ENCODE peak calls at places on chromosome 20, in four cellular contexts. F is brain microvascular endothelial cell, A is Peyer's patch, Y is transverse colon. D is an unnamed sample.

GRCh38 chr20:18739785-18740184 is 73.8 kb upstream of the SCP2D1 start:
- DNase-seq in A (no peak), Y (peak; percentile 42), F (peak; percentile 85), D (no peak)

GRCh38 chr20:24698706-24699206 is 229.3 kb downstream of the SYNDIG1 start:
- DNase-seq in F (no peak), A (no peak), Y (no peak), D (no peak)

GRCh38 chr20:36728986-36729385 is 16.9 kb downstream of the NDRG3 start:
- DNase-seq in F (peak; percentile 22), Y (no peak), A (no peak), D (no peak)

GRCh38 chr20:24100370-24101011 is 111.9 kb upstream of the GGTLC1 start:
- DNase-seq in A (peak; percentile 19), F (peak; percentile 76), Y (peak; percentile 25), D (no peak)

GRCh38 chr20:23608251-23608846 is 2.6 kb upstream of the CST9 start:
- DNase-seq in Y (no peak), F (no peak), A (no peak), D (no peak)

GRCh38 chr20:8616792-8617191 is 452.1 kb upstream of the PLCB4 start:
- DNase-seq in F (no peak), Y (no peak), A (no peak), D (no peak)

GRCh38 chr20:56430471-56430870 is 18.4 kb downstream of the CASS4 start:
- DNase-seq in A (no peak), F (no peak), Y (no peak), D (no peak)

GRCh38 chr20:24993337-24994185 is 1.0 kb upstream of the APMAP start:
- DNase-seq in Y (no peak), F (no peak), A (no peak), D (peak; percentile 62)

GRCh38 chr20:18005170-18005989 is 36.6 kb downstream of the MGME1 start:
- DNase-seq in F (no peak), Y (peak; percentile 29), A (peak; percentile 39), D (no peak)

GRCh38 chr20:14444106-14444505 is 106.7 kb upstream of the FLRT3 start:
- DNase-seq in A (no peak), Y (no peak), F (no peak), D (no peak)

GRCh38 chr20:41151134-41151869 is 14.0 kb downstream of the PLCG1 start:
- DNase-seq in A (no peak), Y (no peak), F (no peak), D (no peak)

GRCh38 chr20:39358052-39358451 is 395.9 kb downstream of the DHX35 start:
- DNase-seq in F (no peak), Y (no peak), A (peak; percentile 51), D (no peak)
- H3K27ac ChIP-seq in F (no peak overlapping the region), Y (no peak overlapping the region), A (no peak overlapping the region), D (no peak overlapping the region)

GRCh38 chr20:46090095-46090388 is 280 bp upstream of the NCOA5 start:
- DNase-seq in A (no peak), Y (no peak), F (no peak), D (no peak)

GRCh38 chr20:46087161-46087560 is 2.6 kb downstream of the NCOA5 start:
- DNase-seq in A (no peak), Y (no peak), F (no peak), D (no peak)

GRCh38 chr20:46089076-46089337 is 755 bp downstream of the NCOA5 start:
- DNase-seq in F (no peak), A (no peak), Y (no peak), D (no peak)

GRCh38 chr20:46088409-46089075 is 1.2 kb downstream of the NCOA5 start:
- DNase-seq in A (no peak), Y (no peak), F (no peak), D (no peak)

GRCh38 chr20:46089338-46090094 is at the start of gene NCOA5:
- DNase-seq in Y (peak; percentile 96), A (peak; percentile 93), F (peak; percentile 94), D (peak; percentile 96)
- TF ChIP-seq CTCF in Y (no peak), A (peak; percentile 30), F (peak; percentile 2), D (no peak)

DNA sequence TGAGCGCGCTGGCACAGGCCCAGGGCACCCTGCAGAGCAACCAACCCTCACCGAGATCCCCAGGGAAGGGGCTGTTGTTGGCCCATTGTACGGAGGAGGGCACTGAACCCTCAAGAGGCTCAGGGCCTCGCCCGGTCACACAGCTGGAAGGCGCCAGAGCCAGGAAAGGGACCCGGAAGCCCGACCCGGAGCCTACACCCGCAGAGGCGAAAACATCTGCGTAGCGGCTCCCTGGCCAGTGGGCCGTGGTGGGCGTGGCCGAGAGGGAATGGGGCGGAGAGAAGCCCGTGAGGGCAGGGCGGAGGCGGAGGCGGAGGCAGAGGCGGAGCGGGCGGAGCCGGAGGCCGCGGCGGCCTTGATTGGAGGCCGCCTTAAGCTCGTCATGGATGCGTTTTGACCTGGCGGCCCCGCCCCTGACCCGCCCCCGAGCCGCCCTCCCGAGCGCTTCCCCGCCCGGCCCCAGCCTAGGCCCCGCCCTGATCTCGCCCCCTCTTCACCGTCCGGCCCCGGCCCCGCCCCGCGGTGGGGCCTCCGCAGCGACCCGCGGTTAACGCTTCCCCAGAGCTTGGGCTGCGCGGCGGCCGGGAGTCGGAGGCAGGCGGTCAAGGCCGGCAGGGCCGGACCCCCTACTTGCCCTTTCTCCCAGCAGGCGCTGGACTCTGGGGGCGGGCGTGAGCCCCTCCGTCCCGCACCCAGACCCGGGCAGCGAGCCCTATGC is 2.1 kb upstream of the MRGBP start:
- DNase-seq in A (peak; percentile 97), F (peak; percentile 81), Y (peak; percentile 97), D (peak; percentile 95)
- H3K27ac ChIP-seq in A (peak overlapping the region; percentile 98), F (peak overlapping the region; percentile 75), Y (peak overlapping the region; percentile 97), D (peak overlapping the region; percentile 88)

DNA sequence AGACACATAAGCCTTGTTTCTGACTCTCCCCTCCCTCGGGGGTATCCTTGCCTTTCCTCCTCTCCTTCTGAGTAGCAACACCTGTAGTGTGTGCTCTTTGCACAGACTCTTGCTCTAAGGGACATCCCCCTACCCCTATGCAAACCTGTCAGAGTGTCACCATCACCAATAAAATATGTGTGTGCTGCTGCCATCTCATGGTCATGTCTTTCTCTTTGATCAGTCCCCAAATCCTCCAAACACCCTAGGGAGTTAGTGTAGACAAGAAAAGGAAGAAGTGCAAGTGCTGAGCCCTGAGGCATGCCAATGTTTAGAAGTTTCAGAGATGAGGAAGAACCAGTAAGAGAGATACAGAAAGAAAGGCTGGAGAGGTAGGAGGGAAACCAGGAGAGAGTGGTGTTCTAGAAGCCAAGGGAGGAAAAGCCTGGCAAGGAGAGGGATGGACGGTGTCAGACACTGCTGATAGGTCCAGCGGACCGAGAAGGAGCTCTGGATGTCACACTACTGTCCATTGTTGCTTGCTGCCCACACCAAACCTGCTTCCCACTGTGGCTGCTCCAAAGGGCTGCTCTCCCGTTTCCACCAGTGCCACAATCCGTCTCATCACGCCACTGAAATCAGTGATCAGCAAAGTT is 16.4 kb downstream of the TRMT6 start:
- DNase-seq in A (no peak), F (no peak), Y (no peak), D (no peak)
- TF ChIP-seq CTCF in A (peak; percentile 17), F (peak; percentile 54), Y (no peak), D (no peak)

GRCh38 chr20:45940469-45940868 is 6.0 kb downstream of the PCIF1 start:
- DNase-seq in F (no peak), Y (no peak), A (no peak), D (no peak)

GRCh38 chr20:45935416-45936046 is 1.0 kb downstream of the PCIF1 start:
- DNase-seq in Y (no peak), A (no peak), F (no peak), D (no peak)

GRCh38 chr20:45937765-45938164 is 3.3 kb downstream of the PCIF1 start:
- DNase-seq in Y (no peak), A (no peak), F (peak; percentile 38), D (no peak)

GRCh38 chr20:45940053-45940452 is 5.6 kb downstream of the PCIF1 start:
- DNase-seq in Y (no peak), A (no peak), F (no peak), D (no peak)

DNA sequence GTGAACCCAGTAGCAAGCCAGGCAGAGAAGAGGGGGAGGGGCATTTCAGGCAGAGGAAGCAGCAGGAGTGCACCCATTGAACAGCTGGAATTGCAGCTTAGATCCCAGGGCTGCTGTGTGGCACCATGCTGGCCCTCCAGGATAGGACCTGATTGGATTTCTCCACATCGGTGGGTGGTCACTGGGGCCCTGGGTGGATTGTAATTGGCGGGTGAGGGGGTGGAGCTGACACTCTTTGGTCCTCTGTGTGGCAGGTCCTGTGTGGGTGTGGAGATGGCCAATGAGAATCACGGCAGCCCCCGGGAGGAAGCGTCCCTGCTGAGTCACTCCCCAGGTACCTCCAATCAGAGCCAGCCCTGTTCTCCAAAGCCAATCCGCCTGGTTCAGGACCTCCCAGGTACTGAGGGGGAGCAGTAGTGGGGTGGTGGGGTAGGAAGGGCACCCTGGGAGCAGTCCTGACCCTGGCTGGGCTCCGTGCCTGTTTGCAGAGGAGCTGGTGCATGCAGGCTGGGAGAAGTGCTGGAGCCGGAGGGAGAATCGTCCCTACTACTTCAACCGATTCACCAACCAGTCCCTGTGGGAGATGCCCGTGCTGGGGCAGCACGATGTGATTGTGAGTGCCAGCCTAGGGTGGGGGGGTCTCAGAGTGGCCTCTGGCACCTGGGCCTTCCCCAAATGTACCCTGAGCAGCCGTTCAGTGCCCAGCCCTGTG is 4.4 kb downstream of the PCIF1 start:
- DNase-seq in F (no peak), A (no peak), Y (no peak), D (no peak)
- H3K27ac ChIP-seq in F (no peak overlapping the region), A (no peak overlapping the region), Y (no peak overlapping the region), D (no peak overlapping the region)

DNA sequence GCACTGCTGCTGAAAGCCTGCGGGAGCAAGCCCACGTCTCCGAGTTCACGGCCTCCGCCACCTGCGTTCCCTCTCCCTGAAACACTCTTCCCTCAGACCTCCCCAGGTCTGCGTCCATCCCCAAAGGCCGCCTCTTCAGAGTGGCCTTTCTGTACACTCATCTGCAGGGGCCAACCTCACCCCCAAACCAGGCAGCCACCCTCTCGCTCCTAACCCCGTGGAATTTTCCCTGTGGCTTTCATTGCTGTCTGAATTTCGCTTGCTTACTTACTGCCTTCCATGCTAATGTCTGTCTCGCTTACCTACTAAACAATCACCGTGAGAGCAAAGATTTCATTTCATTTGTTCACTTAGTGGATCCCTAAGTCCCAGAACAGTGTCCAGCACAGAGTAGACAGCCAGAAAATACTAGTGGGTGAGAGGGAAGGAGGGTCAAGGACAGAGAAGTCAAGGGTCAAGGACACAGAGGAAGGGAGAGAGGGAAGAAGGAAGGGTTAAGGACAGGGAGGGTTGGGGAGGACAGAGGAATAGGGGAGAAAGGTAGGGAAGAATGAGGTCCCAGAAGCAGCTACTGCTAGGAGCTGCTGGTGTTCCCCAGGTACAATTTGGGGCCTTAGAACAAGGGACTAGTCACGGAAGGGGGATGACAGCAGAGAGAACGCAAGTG is 114.8 kb downstream of the NFATC2 start:
- DNase-seq in A (no peak), F (no peak), Y (no peak), D (no peak)
- TF ChIP-seq CTCF in A (no peak), F (no peak), Y (no peak), D (no peak)

GRCh38 chr20:58389968-58390658 is 1.1 kb downstream of the VAPB start:
- DNase-seq in Y (no peak), F (no peak), A (no peak), D (no peak)

GRCh38 chr20:58392286-58392685 is 3.3 kb downstream of the VAPB start:
- DNase-seq in F (no peak), A (no peak), Y (no peak), D (no peak)

GRCh38 chr20:58388882-58389323 is at the start of gene VAPB:
- DNase-seq in F (peak; percentile 84), Y (peak; percentile 97), A (peak; percentile 90), D (no peak)

GRCh38 chr20:58389324-58389967 is 417 bp downstream of the VAPB start:
- DNase-seq in A (no peak), F (no peak), Y (peak; percentile 48), D (no peak)

DNA sequence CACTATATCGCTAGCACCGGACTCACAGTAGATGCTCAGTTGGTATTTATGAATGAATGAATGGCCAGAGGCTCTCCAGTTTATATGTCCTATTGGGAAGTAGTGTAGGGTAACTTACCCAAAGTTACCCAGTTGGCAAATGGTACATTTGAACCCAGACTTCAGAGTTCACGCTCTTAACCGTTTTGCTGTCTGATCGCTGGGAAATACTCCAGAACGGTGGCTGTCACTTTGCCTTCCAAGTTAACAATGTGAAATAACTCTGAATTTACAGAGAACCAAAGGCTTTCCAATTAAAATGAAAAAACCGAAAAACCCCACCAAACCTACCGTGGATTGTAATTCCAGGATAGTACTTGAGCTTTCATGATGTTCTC is 1.6 kb downstream of the VAPB start:
- DNase-seq in F (no peak), A (no peak), Y (no peak), D (no peak)
- H3K27ac ChIP-seq in F (no peak overlapping the region), A (no peak overlapping the region), Y (no peak overlapping the region), D (no peak overlapping the region)

D was measured in vagina.